ENCODE peak calls at places on chromosomes 6 and 20, in four cellular contexts. One of them, this sample, is unnamed.

GRCh38 chr20:50510706-50511401 is 671 bp downstream of the PTPN1 start:
- DNase-seq in A549: no peak
- DNase-seq in breast epithelium: peak; percentile 18
- DNase-seq in IMR-90: no peak
- DNase-seq in this sample: no peak

GRCh38 chr6:82088978-82089855 is 158.3 kb downstream of the IBTK start:
- DNase-seq in breast epithelium: no peak
- DNase-seq in IMR-90: peak; percentile 4
- DNase-seq in A549: no peak
- DNase-seq in this sample: no peak

GRCh38 chr6:38387461-38387860 is 252.3 kb downstream of the BTBD9 start:
- DNase-seq in A549: no peak
- DNase-seq in IMR-90: no peak
- DNase-seq in breast epithelium: no peak
- DNase-seq in this sample: no peak

GRCh38 chr6:152394303-152394702 is 242.9 kb downstream of the SYNE1 start:
- DNase-seq in breast epithelium: no peak
- DNase-seq in A549: no peak
- DNase-seq in IMR-90: no peak
- DNase-seq in this sample: no peak

GRCh38 chr6:42511803-42512422 is 51.9 kb upstream of the UBR2 start:
- DNase-seq in A549: no peak
- DNase-seq in IMR-90: peak; percentile 72
- DNase-seq in breast epithelium: no peak
- DNase-seq in this sample: no peak

GRCh38 chr6:146950351-146950835 is 253.8 kb upstream of the STXBP5 start:
- DNase-seq in IMR-90: peak; percentile 8
- DNase-seq in breast epithelium: no peak
- DNase-seq in A549: peak; percentile 17
- DNase-seq in this sample: no peak

GRCh38 chr20:60512436-60512835 is 554.2 kb downstream of the CDH26 start:
- DNase-seq in breast epithelium: no peak
- DNase-seq in A549: no peak
- DNase-seq in IMR-90: peak; percentile 63
- DNase-seq in this sample: no peak

GRCh38 chr6:52297433-52297832 is 12.9 kb upstream of the MCM3 start:
- DNase-seq in A549: no peak
- DNase-seq in breast epithelium: no peak
- DNase-seq in IMR-90: no peak
- DNase-seq in this sample: no peak

GRCh38 chr20:3825526-3825925 is 5.2 kb downstream of the AP5S1 start:
- DNase-seq in breast epithelium: no peak
- DNase-seq in IMR-90: no peak
- DNase-seq in A549: no peak
- DNase-seq in this sample: no peak

GRCh38 chr20:44702776-44703175 is 12.4 kb upstream of the CCN5 start:
- DNase-seq in breast epithelium: peak; percentile 81
- DNase-seq in IMR-90: peak; percentile 91
- DNase-seq in A549: no peak
- DNase-seq in this sample: peak; percentile 44

GRCh38 chr6:111810321-111811235 is 62.7 kb downstream of the FYN start:
- DNase-seq in breast epithelium: no peak
- DNase-seq in IMR-90: no peak
- DNase-seq in A549: no peak
- DNase-seq in this sample: no peak

GRCh38 chr6:75431379-75431778 is 62.2 kb downstream of the FILIP1 start:
- DNase-seq in breast epithelium: no peak
- DNase-seq in A549: peak; percentile 38
- DNase-seq in IMR-90: peak; percentile 40
- DNase-seq in this sample: no peak

GRCh38 chr6:15945593-15946159 is 183.2 kb upstream of the MYLIP start:
- DNase-seq in IMR-90: peak; percentile 4
- DNase-seq in breast epithelium: no peak
- DNase-seq in A549: peak; percentile 1
- DNase-seq in this sample: no peak

GRCh38 chr20:23278172-23278571 is 72.4 kb upstream of the NXT1 start:
- DNase-seq in breast epithelium: no peak
- DNase-seq in IMR-90: no peak
- DNase-seq in A549: no peak
- DNase-seq in this sample: no peak

GRCh38 chr6:113596907-113597583 is 260.1 kb upstream of the MARCKS start:
- DNase-seq in breast epithelium: no peak
- DNase-seq in IMR-90: peak; percentile 63
- DNase-seq in A549: no peak
- DNase-seq in this sample: no peak

GRCh38 chr6:152981989-152982767 is 663 bp downstream of the FBXO5 start:
- DNase-seq in IMR-90: no peak
- DNase-seq in A549: no peak
- DNase-seq in breast epithelium: no peak
- DNase-seq in this sample: peak; percentile 14

GRCh38 chr6:53326372-53327016 is 22.3 kb downstream of the ELOVL5 start:
- DNase-seq in breast epithelium: peak; percentile 74
- DNase-seq in IMR-90: peak; percentile 98
- DNase-seq in A549: peak; percentile 76
- DNase-seq in this sample: peak; percentile 21

GRCh38 chr6:148657053-148657452 is 89.8 kb upstream of the UST start:
- DNase-seq in breast epithelium: no peak
- DNase-seq in A549: no peak
- DNase-seq in IMR-90: peak; percentile 84
- DNase-seq in this sample: no peak

GRCh38 chr6:138546733-138547185 is 47.5 kb upstream of the NHSL1 start:
- DNase-seq in A549: no peak
- DNase-seq in IMR-90: peak; percentile 67
- DNase-seq in breast epithelium: no peak
- DNase-seq in this sample: no peak

GRCh38 chr6:151876122-151876521 is 68.6 kb downstream of the ESR1 start:
- DNase-seq in breast epithelium: no peak
- DNase-seq in IMR-90: no peak
- DNase-seq in A549: no peak
- DNase-seq in this sample: no peak

GRCh38 chr6:32906539-32906938 is 34.3 kb downstream of the HLA-DMB start:
- DNase-seq in breast epithelium: no peak
- DNase-seq in A549: no peak
- DNase-seq in IMR-90: peak; percentile 74
- DNase-seq in this sample: no peak

GRCh38 chr6:163415620-163416379 is 1.3 kb downstream of the QKI start:
- DNase-seq in IMR-90: peak; percentile 52
- DNase-seq in A549: peak; percentile 44
- DNase-seq in breast epithelium: no peak
- DNase-seq in this sample: peak; percentile 53

GRCh38 chr6:136989591-136990578 is 54.9 kb downstream of the IL20RA start:
- DNase-seq in breast epithelium: no peak
- DNase-seq in IMR-90: no peak
- DNase-seq in A549: no peak
- DNase-seq in this sample: peak; percentile 5

GRCh38 chr20:61482425-61482887 is 230.4 kb downstream of the CDH4 start:
- DNase-seq in A549: no peak
- DNase-seq in IMR-90: no peak
- DNase-seq in breast epithelium: no peak
- DNase-seq in this sample: no peak

GRCh38 chr6:34851361-34851760 is 36.5 kb downstream of the TAF11 start:
- DNase-seq in breast epithelium: no peak
- DNase-seq in A549: no peak
- DNase-seq in IMR-90: no peak
- DNase-seq in this sample: no peak

GRCh38 chr6:167855825-167856425 is 29.2 kb downstream of the AFDN start:
- DNase-seq in breast epithelium: no peak
- DNase-seq in A549: peak; percentile 19
- DNase-seq in IMR-90: peak; percentile 97
- DNase-seq in this sample: no peak

GRCh38 chr20:16262594-16262993 is 310.7 kb downstream of the KIF16B start:
- DNase-seq in A549: no peak
- DNase-seq in IMR-90: no peak
- DNase-seq in breast epithelium: no peak
- DNase-seq in this sample: peak; percentile 9

GRCh38 chr20:15200139-15200538 is 862.7 kb upstream of the FLRT3 start:
- DNase-seq in A549: no peak
- DNase-seq in IMR-90: no peak
- DNase-seq in breast epithelium: no peak
- DNase-seq in this sample: no peak

GRCh38 chr20:51259455-51259854 is 236.5 kb upstream of the KCNG1 start:
- DNase-seq in IMR-90: no peak
- DNase-seq in A549: no peak
- DNase-seq in breast epithelium: no peak
- DNase-seq in this sample: no peak

GRCh38 chr6:36516559-36516958 is 30.7 kb downstream of the STK38 start:
- DNase-seq in breast epithelium: no peak
- DNase-seq in IMR-90: no peak
- DNase-seq in A549: no peak
- DNase-seq in this sample: no peak

GRCh38 chr20:48181536-48181935 is 396.3 kb upstream of the SULF2 start:
- DNase-seq in breast epithelium: no peak
- DNase-seq in A549: no peak
- DNase-seq in IMR-90: no peak
- DNase-seq in this sample: no peak

GRCh38 chr20:38202153-38202981 is 37.3 kb upstream of the TGM2 start:
- DNase-seq in IMR-90: no peak
- DNase-seq in breast epithelium: no peak
- DNase-seq in A549: no peak
- DNase-seq in this sample: no peak

GRCh38 chr20:21808863-21809664 is 103.6 kb downstream of the PAX1 start:
- DNase-seq in A549: peak; percentile 29
- DNase-seq in breast epithelium: no peak
- DNase-seq in IMR-90: no peak
- DNase-seq in this sample: peak; percentile 62

DNA sequence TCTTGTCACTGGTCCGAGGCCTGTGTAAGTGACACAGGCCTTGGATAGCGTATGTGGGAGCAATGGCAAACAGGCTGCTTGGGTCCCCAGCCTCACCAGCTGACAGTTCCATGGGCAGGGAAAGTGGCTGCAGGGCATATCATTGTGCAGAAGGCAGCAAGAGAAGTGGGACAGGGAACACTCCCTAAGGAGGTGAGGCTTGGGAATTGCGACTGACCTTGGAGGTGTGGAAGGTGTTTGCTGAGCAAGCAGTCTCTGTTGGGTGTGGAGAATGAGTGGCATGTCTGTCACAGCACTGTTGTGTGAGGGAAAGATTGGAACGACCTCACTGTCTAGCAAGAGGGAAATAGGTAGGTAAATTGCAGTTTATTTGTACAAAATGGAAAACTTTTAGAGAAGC is 16.8 kb downstream of the POFUT1 start:
- DNase-seq in breast epithelium: no peak
- DNase-seq in A549: no peak
- DNase-seq in IMR-90: no peak
- DNase-seq in this sample: no peak
- TF ChIP-seq POLR2A in breast epithelium: no peak
- TF ChIP-seq POLR2A in A549: no peak
- TF ChIP-seq POLR2A in IMR-90: no peak
- TF ChIP-seq POLR2A in this sample: no peak

GRCh38 chr6:5994999-5995698 is 11.6 kb downstream of the NRN1 start:
- DNase-seq in A549: no peak
- DNase-seq in IMR-90: no peak
- DNase-seq in breast epithelium: no peak
- DNase-seq in this sample: no peak
- H3K4me3 ChIP-seq in A549: no peak overlapping the region
- H3K4me3 ChIP-seq in IMR-90: no peak overlapping the region
- H3K4me3 ChIP-seq in breast epithelium: no peak overlapping the region
- H3K4me3 ChIP-seq in this sample: no peak overlapping the region

DNA sequence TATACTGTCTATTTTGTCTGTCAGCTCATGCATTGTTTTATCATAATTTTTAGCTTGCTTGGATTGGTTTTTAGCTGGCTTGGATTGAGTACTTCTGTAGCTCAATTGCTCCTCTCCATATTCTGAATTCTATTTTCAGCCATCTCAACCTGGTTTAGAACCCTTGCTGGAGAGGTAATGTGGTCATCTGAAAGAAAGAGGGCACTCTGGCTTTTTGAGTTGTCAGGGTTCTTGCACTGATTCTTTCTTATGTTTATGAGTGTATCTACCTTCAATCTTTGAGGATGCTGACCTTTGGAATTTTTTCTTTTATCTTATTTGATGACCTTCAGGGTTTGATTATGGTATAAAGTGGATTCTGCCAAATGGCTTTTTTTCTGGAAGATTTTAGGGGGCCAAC is 632.7 kb upstream of the ID4 start:
- DNase-seq in breast epithelium: no peak
- DNase-seq in IMR-90: no peak
- DNase-seq in A549: no peak
- DNase-seq in this sample: no peak
- TF ChIP-seq CTCF in breast epithelium: no peak
- TF ChIP-seq CTCF in IMR-90: no peak
- TF ChIP-seq CTCF in A549: no peak
- TF ChIP-seq CTCF in this sample: no peak

DNA sequence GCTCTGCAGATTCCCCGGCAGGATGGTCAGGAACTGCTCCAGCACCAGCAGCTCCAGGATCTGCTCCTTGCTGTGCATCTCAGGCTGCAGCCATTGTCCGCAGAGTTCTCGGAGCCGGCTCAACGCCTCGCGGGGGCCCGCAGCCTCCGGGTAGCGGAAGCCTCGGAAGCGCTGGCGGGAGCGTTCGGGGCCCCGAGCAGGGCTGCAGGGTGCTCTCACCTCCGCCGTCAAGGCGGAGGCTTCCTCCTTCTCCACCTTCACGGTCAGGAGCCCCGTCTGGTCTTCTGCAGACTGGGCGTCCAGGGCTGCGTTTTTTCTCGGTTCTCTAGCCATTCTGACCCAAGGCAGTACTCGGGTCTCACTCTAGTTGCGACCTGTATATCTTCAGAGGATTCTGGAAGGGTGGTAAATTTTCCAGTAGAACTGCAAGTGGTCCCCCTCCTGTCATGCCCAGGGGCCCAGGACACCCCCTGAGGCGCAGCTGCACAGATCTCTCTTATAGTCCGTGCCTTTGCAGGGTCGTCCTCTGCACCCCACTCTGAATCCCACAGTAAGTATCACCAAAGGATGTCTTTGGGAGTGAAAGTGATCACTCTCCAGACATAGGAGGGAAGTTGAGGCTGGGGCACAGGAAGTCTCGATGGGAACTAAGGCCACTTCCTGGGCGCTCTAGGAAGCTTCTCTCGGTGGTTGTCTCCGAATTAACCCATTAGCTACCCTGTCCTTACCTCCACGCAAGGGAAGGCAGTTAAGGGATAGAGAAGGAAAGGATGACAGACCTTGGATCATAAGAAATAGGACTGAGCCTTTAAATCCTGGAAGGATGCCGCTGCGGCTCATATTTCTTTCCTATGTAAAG is at the start of gene ZKSCAN4:
- DNase-seq in breast epithelium: peak; percentile 29
- DNase-seq in A549: peak; percentile 90
- DNase-seq in IMR-90: peak; percentile 92
- DNase-seq in this sample: peak; percentile 70
- TF ChIP-seq POLR2A in breast epithelium: no peak
- TF ChIP-seq POLR2A in A549: no peak
- TF ChIP-seq POLR2A in IMR-90: no peak
- TF ChIP-seq POLR2A in this sample: no peak

This sample was measured in thyroid gland.